ENCODE peak calls at places on chromosomes 2 and 18, in six cellular contexts. G is fibroblast of lung, P is BE2C, U is HAP-1, S is Caco-2, I is MM.1S. C is an unnamed sample. For H3K4me1, the result is how much of the 10 kb centered on the place peaks cover.

GRCh38 chr18:499351-500229 is 911 bp downstream of the COLEC12 start:
- DNase-seq in G (peak), P (peak), U (no peak), S (peak), I (no peak), C (no peak)

GRCh38 chr2:107727318-107727717 is 99.4 kb upstream of the RGPD4 start:
- DNase-seq in G (no peak), P (no peak), U (no peak), S (no peak), I (no peak), C (no peak)

GRCh38 chr18:74806700-74807416 is 209.2 kb downstream of the ZNF407 start:
- DNase-seq in G (peak), P (no peak), U (no peak), S (no peak), I (peak), C (no peak)

GRCh38 chr2:237058423-237058822 is 27.3 kb upstream of the COPS8 start:
- DNase-seq in G (no peak), P (no peak), U (no peak), S (no peak), I (no peak), C (no peak)

GRCh38 chr2:37623971-37624897 is 47.2 kb downstream of the CDC42EP3 start:
- DNase-seq in G (peak), P (no peak), U (no peak), S (no peak), I (no peak), C (no peak)

GRCh38 chr18:6521804-6522418 is 107.2 kb upstream of the L3MBTL4 start:
- DNase-seq in G (peak), P (peak), U (no peak), S (peak), I (peak), C (no peak)

GRCh38 chr2:239255218-239255617 is 145.6 kb downstream of the HDAC4 start:
- DNase-seq in G (no peak), P (no peak), U (no peak), S (no peak), I (no peak), C (no peak)

GRCh38 chr2:218946621-218947020 is 12.8 kb upstream of the CDK5R2 start:
- DNase-seq in G (no peak), P (no peak), U (no peak), S (no peak), I (no peak), C (no peak)

GRCh38 chr2:85400951-85401805 is 9.0 kb downstream of the CAPG start:
- DNase-seq in G (no peak), P (no peak), U (no peak), S (no peak), I (no peak), C (peak)

GRCh38 chr2:240719676-240720545 is 28.2 kb downstream of the AQP12A start:
- DNase-seq in G (no peak), P (no peak), U (no peak), S (no peak), I (no peak), C (no peak)

GRCh38 chr2:163132850-163133249 is 294.3 kb upstream of the KCNH7 start:
- DNase-seq in G (peak), P (no peak), U (peak), S (no peak), I (peak), C (no peak)

GRCh38 chr2:64562148-64562784 is 38.1 kb downstream of the AFTPH start:
- DNase-seq in G (peak), P (no peak), U (no peak), S (no peak), I (peak), C (no peak)

GRCh38 chr2:150081775-150082517 is 405.5 kb downstream of the RND3 start:
- DNase-seq in G (peak), P (no peak), U (no peak), S (no peak), I (no peak), C (no peak)

GRCh38 chr2:71544919-71545571 is 91.7 kb downstream of the DYSF start:
- DNase-seq in G (no peak), P (no peak), U (no peak), S (no peak), I (no peak), C (no peak)

GRCh38 chr2:41568648-41569047 is 479.2 kb upstream of the PKDCC start:
- DNase-seq in G (no peak), P (no peak), U (no peak), S (no peak), I (no peak), C (no peak)

GRCh38 chr2:225773143-225773542 is 373.6 kb downstream of the NYAP2 start:
- DNase-seq in G (peak), P (no peak), U (no peak), S (no peak), I (no peak), C (no peak)

GRCh38 chr2:39095624-39096023 is 25.2 kb downstream of the SOS1 start:
- DNase-seq in G (no peak), P (no peak), U (no peak), S (no peak), I (peak), C (no peak)

GRCh38 chr18:77101410-77102245 is 31.0 kb downstream of the MBP start:
- DNase-seq in G (peak), P (no peak), U (no peak), S (no peak), I (no peak), C (peak)

GRCh38 chr2:25354116-25354515 is 12.4 kb upstream of the DNMT3A start:
- DNase-seq in G (no peak), P (no peak), U (no peak), S (no peak), I (no peak), C (no peak)

GRCh38 chr18:63457987-63458386 is 18.8 kb upstream of the SERPINB5 start:
- DNase-seq in G (no peak), P (no peak), U (no peak), S (no peak), I (no peak), C (no peak)

GRCh38 chr2:235324324-235324723 is 169.5 kb upstream of the AGAP1 start:
- DNase-seq in G (peak), P (no peak), U (no peak), S (no peak), I (no peak), C (no peak)

GRCh38 chr2:12676771-12677170 is 40.0 kb upstream of the TRIB2 start:
- DNase-seq in G (no peak), P (no peak), U (no peak), S (no peak), I (no peak), C (no peak)

GRCh38 chr2:38653715-38654494 is 12.0 kb upstream of the GALM start:
- DNase-seq in G (no peak), P (no peak), U (no peak), S (no peak), I (no peak), C (no peak)

GRCh38 chr18:2147424-2147823 is 423.9 kb downstream of the METTL4 start:
- DNase-seq in G (no peak), P (no peak), U (peak), S (no peak), I (no peak), C (no peak)

GRCh38 chr18:7273301-7273911 is 42.5 kb downstream of the LRRC30 start:
- DNase-seq in G (peak), P (no peak), U (no peak), S (no peak), I (no peak), C (peak)

GRCh38 chr2:70959271-70959761 is 19.1 kb upstream of the ANKRD53 start:
- DNase-seq in G (no peak), P (no peak), U (no peak), S (no peak), I (no peak), C (no peak)

GRCh38 chr18:79771446-79772107 is 26.2 kb upstream of the KCNG2 start:
- DNase-seq in G (no peak), P (no peak), U (no peak), S (no peak), I (no peak), C (no peak)

GRCh38 chr2:234305846-234306245 is 191.0 kb downstream of the ARL4C start:
- DNase-seq in G (no peak), P (no peak), U (no peak), S (no peak), I (no peak), C (no peak)

GRCh38 chr2:201500534-201500933 is 49.0 kb downstream of the STRADB start:
- DNase-seq in G (peak), P (no peak), U (no peak), S (no peak), I (no peak), C (no peak)

GRCh38 chr18:4256786-4257417 is 198.2 kb downstream of the DLGAP1 start:
- DNase-seq in G (no peak), P (no peak), U (no peak), S (no peak), I (no peak), C (no peak)

GRCh38 chr18:58212274-58212673 is 168.2 kb downstream of the NEDD4L start:
- DNase-seq in G (no peak), P (no peak), U (no peak), S (no peak), I (no peak), C (no peak)

GRCh38 chr2:197556456-197556855 is 40.6 kb downstream of the MOB4 start:
- DNase-seq in G (peak), P (no peak), U (no peak), S (no peak), I (no peak), C (no peak)

GRCh38 chr2:144914622-144915230 is 394.8 kb upstream of the ZEB2 start:
- DNase-seq in G (no peak), P (no peak), U (no peak), S (no peak), I (no peak), C (no peak)

GRCh38 chr18:50194623-50195532 is at the start of gene MYO5B:
- DNase-seq in G (no peak), P (peak), U (peak), S (peak), I (peak), C (no peak)

GRCh38 chr2:223884399-223884798 is 47.0 kb upstream of the AP1S3 start:
- DNase-seq in G (no peak), P (no peak), U (no peak), S (no peak), I (no peak), C (no peak)

GRCh38 chr18:78908462-78908861 is 71.2 kb upstream of the SALL3 start:
- DNase-seq in G (no peak), P (no peak), U (no peak), S (no peak), I (no peak), C (no peak)

GRCh38 chr18:69755856-69756496 is 191.7 kb downstream of the CD226 start:
- DNase-seq in G (no peak), P (no peak), U (no peak), S (no peak), I (no peak), C (no peak)

GRCh38 chr2:191831410-191831994 is 15.4 kb downstream of the CAVIN2 start:
- DNase-seq in G (no peak), P (no peak), U (no peak), S (no peak), I (no peak), C (no peak)

GRCh38 chr2:191835539-191836350 is 11.1 kb downstream of the CAVIN2 start:
- DNase-seq in G (no peak), P (no peak), U (no peak), S (peak), I (no peak), C (no peak)

GRCh38 chr2:191832668-191833067 is 14.2 kb downstream of the CAVIN2 start:
- DNase-seq in G (no peak), P (no peak), U (no peak), S (no peak), I (no peak), C (no peak)

GRCh38 chr2:191835100-191835499 is 11.8 kb downstream of the CAVIN2 start:
- DNase-seq in G (no peak), P (no peak), U (no peak), S (no peak), I (no peak), C (no peak)

DNA sequence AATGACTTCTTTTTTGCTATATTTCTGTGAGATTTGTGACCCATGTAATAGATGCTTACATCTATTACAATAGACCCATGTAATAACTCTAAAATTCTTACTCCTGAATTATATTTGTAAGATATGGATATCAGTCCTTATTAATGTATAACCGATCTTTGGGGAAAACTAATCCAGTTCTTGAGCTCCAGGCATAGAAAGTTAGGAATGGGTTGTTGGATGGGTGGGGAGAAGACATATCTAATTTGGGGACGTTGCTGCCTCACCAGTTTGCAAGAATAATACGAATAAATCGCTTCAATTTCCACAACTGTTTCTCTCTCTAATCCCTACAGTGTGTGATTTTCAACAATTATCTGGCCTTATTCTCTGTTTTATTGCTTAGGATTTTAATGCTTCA is 13.5 kb downstream of the CAVIN2 start:
- DNase-seq in G (no peak), P (no peak), U (no peak), S (no peak), I (no peak), C (no peak)
- H3K4me1 ChIP-seq in G (under half), P (under half), U (under half), S (under half), I (under half), C (under half)

GRCh38 chr2:17976871-17977746 is 98.6 kb downstream of the KCNS3 start:
- DNase-seq in G (peak), P (no peak), U (no peak), S (no peak), I (no peak), C (peak)

GRCh38 chr2:17971531-17971930 is 93.1 kb downstream of the KCNS3 start:
- DNase-seq in G (no peak), P (no peak), U (no peak), S (no peak), I (no peak), C (no peak)

GRCh38 chr2:17972991-17973390 is 94.5 kb downstream of the KCNS3 start:
- DNase-seq in G (no peak), P (no peak), U (no peak), S (no peak), I (no peak), C (no peak)

GRCh38 chr2:17979707-17980106 is 101.2 kb downstream of the KCNS3 start:
- DNase-seq in G (no peak), P (no peak), U (no peak), S (no peak), I (no peak), C (no peak)

DNA sequence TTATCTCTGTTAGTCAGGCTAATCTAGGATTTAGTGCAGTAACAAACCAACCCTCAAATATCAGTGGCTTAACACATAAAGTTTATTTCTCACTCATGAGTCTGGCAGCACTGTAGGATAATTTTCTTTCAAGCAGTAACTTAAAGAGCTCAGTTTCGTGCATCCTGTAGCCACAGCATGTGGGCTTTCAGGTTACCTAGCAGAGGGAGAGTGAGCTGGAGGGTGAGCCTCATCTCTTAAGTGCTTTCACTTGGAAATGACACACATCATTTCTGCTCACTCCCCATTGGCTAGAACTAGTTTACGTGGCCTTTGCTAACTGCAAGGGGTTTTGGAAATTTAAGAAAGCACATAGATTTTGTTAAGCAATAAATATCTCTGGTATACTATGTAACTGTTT is 96.9 kb downstream of the KCNS3 start:
- DNase-seq in G (no peak), P (no peak), U (no peak), S (no peak), I (no peak), C (no peak)
- H3K4me3 ChIP-seq in G (no peak), P (no peak), U (no peak), S (no peak), I (no peak), C (no peak)

GRCh38 chr2:43083710-43084698 is 142.4 kb downstream of the ZFP36L2 start:
- DNase-seq in G (peak), P (peak), U (no peak), S (no peak), I (no peak), C (peak)
- H3K4me1 ChIP-seq in G (half or more), P (under half), U (under half), S (half or more), I (under half), C (half or more)

DNA sequence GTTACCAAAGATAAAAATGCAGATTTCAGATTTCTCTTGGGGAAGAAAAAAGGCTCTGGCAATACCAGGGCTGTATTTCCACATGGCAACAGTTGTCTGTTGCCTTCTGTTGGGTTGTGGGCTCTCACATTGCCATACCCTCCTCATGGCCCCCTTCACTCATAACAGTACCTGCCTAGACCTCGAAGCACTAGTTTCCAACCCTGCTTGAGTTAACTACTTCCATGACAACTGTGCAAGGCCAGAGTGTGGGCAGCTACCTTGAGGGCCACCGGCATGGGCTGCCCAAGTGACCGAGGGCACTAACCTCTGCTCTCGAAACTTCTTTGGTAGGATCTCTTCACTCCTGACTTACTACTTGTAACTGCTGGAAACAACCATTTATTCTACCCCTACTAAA is 2.5 kb upstream of the ACTR3 start:
- DNase-seq in G (no peak), P (no peak), U (no peak), S (no peak), I (peak), C (no peak)
- H3K4me3 ChIP-seq in G (no peak), P (no peak), U (no peak), S (no peak), I (peak), C (no peak)

GRCh38 chr2:212259236-212259635 is 279.4 kb downstream of the ERBB4 start:
- DNase-seq in G (no peak), P (no peak), U (no peak), S (no peak), I (no peak), C (no peak)
- H3K4me1 ChIP-seq in G (under half), P (under half), U (under half), S (under half), I (under half), C (under half)

C was measured in gastrocnemius medialis.